ENCODE peak calls at places on chromosomes 12 and 14, in five cellular contexts. One of them, this sample, is unnamed.

GRCh38 chr12:131634037-131634436 is 76.9 kb upstream of the SFSWAP start:
- DNase-seq in colonic mucosa: no peak
- DNase-seq in right lobe of liver: no peak
- DNase-seq in Panc1: no peak
- DNase-seq in uterus: no peak
- DNase-seq in this sample: peak

GRCh38 chr14:29085546-29085945 is 319.0 kb downstream of the FOXG1 start:
- DNase-seq in right lobe of liver: no peak
- DNase-seq in colonic mucosa: no peak
- DNase-seq in uterus: no peak
- DNase-seq in Panc1: no peak
- DNase-seq in this sample: no peak

GRCh38 chr14:99212646-99213045 is 59.4 kb downstream of the BCL11B start:
- DNase-seq in Panc1: no peak
- DNase-seq in colonic mucosa: no peak
- DNase-seq in right lobe of liver: no peak
- DNase-seq in uterus: no peak
- DNase-seq in this sample: no peak

GRCh38 chr12:123720141-123720814 is 8.1 kb downstream of the ATP6V0A2 start:
- DNase-seq in Panc1: no peak
- DNase-seq in right lobe of liver: no peak
- DNase-seq in colonic mucosa: no peak
- DNase-seq in uterus: no peak
- DNase-seq in this sample: no peak

GRCh38 chr14:38016497-38016896 is 191.2 kb upstream of the SSTR1 start:
- DNase-seq in uterus: no peak
- DNase-seq in colonic mucosa: no peak
- DNase-seq in right lobe of liver: no peak
- DNase-seq in Panc1: no peak
- DNase-seq in this sample: no peak

GRCh38 chr12:69988601-69989194 is 163.7 kb downstream of the MYRFL start:
- DNase-seq in colonic mucosa: no peak
- DNase-seq in Panc1: no peak
- DNase-seq in right lobe of liver: no peak
- DNase-seq in uterus: no peak
- DNase-seq in this sample: no peak

GRCh38 chr14:64680013-64680674 is 24.1 kb upstream of the PLEKHG3 start:
- DNase-seq in Panc1: no peak
- DNase-seq in right lobe of liver: no peak
- DNase-seq in uterus: no peak
- DNase-seq in colonic mucosa: no peak
- DNase-seq in this sample: no peak

GRCh38 chr12:32344047-32344446 is 55.3 kb upstream of the FGD4 start:
- DNase-seq in uterus: no peak
- DNase-seq in Panc1: no peak
- DNase-seq in colonic mucosa: no peak
- DNase-seq in right lobe of liver: no peak
- DNase-seq in this sample: no peak

GRCh38 chr14:47678993-47679392 is 3.6 kb upstream of the MDGA2 start:
- DNase-seq in uterus: no peak
- DNase-seq in right lobe of liver: no peak
- DNase-seq in colonic mucosa: no peak
- DNase-seq in Panc1: no peak
- DNase-seq in this sample: no peak

GRCh38 chr14:87468531-87468930 is 524.5 kb downstream of the GALC start:
- DNase-seq in colonic mucosa: no peak
- DNase-seq in right lobe of liver: no peak
- DNase-seq in uterus: no peak
- DNase-seq in Panc1: no peak
- DNase-seq in this sample: no peak

GRCh38 chr12:131894981-131895639 is 688 bp downstream of the ULK1 start:
- DNase-seq in colonic mucosa: peak
- DNase-seq in right lobe of liver: no peak
- DNase-seq in Panc1: no peak
- DNase-seq in uterus: no peak
- DNase-seq in this sample: no peak

GRCh38 chr14:71290960-71291466 is 383.8 kb downstream of the PCNX1 start:
- DNase-seq in right lobe of liver: no peak
- DNase-seq in uterus: no peak
- DNase-seq in Panc1: peak
- DNase-seq in colonic mucosa: peak
- DNase-seq in this sample: no peak

GRCh38 chr12:50672158-50672557 is 91.7 kb upstream of the ATF1 start:
- DNase-seq in uterus: no peak
- DNase-seq in right lobe of liver: no peak
- DNase-seq in Panc1: no peak
- DNase-seq in colonic mucosa: no peak
- DNase-seq in this sample: no peak

GRCh38 chr12:126204326-126204725 is 1139.1 kb downstream of the AACS start:
- DNase-seq in uterus: no peak
- DNase-seq in colonic mucosa: no peak
- DNase-seq in right lobe of liver: no peak
- DNase-seq in Panc1: no peak
- DNase-seq in this sample: no peak

GRCh38 chr12:106446429-106447092 is 89.0 kb downstream of the POLR3B start:
- DNase-seq in right lobe of liver: no peak
- DNase-seq in uterus: no peak
- DNase-seq in Panc1: no peak
- DNase-seq in colonic mucosa: no peak
- DNase-seq in this sample: no peak

GRCh38 chr14:78598046-78598652 is 428.0 kb downstream of the NRXN3 start:
- DNase-seq in colonic mucosa: peak
- DNase-seq in Panc1: peak
- DNase-seq in uterus: peak
- DNase-seq in right lobe of liver: peak
- DNase-seq in this sample: peak

GRCh38 chr12:14629832-14630688 is 62.4 kb upstream of the PLBD1 start:
- DNase-seq in right lobe of liver: peak
- DNase-seq in uterus: peak
- DNase-seq in colonic mucosa: peak
- DNase-seq in Panc1: peak
- DNase-seq in this sample: peak

GRCh38 chr14:96264850-96265249 is 8.8 kb downstream of the BDKRB1 start:
- DNase-seq in Panc1: no peak
- DNase-seq in right lobe of liver: no peak
- DNase-seq in colonic mucosa: no peak
- DNase-seq in uterus: no peak
- DNase-seq in this sample: no peak

GRCh38 chr14:96263347-96264199 is 7.6 kb downstream of the BDKRB1 start:
- DNase-seq in colonic mucosa: peak
- DNase-seq in Panc1: no peak
- DNase-seq in right lobe of liver: no peak
- DNase-seq in uterus: no peak
- DNase-seq in this sample: no peak

GRCh38 chr14:96261772-96262485 is 5.9 kb downstream of the BDKRB1 start:
- DNase-seq in Panc1: no peak
- DNase-seq in right lobe of liver: no peak
- DNase-seq in uterus: no peak
- DNase-seq in colonic mucosa: no peak
- DNase-seq in this sample: no peak

GRCh38 chr14:96265387-96265786 is 9.4 kb downstream of the BDKRB1 start:
- DNase-seq in colonic mucosa: no peak
- DNase-seq in uterus: no peak
- DNase-seq in right lobe of liver: no peak
- DNase-seq in Panc1: no peak
- DNase-seq in this sample: no peak

DNA sequence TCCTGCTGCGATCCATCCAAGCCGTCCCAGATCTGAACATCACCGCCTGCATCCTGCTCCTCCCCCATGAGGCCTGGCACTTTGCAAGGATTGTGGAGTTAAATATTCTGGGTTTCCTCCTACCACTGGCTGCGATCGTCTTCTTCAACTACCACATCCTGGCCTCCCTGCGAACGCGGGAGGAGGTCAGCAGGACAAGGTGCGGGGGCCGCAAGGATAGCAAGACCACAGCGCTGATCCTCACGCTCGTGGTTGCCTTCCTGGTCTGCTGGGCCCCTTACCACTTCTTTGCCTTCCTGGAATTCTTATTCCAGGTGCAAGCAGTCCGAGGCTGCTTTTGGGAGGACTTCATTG is 8.2 kb downstream of the BDKRB1 start:
- DNase-seq in right lobe of liver: no peak
- DNase-seq in colonic mucosa: no peak
- DNase-seq in Panc1: no peak
- DNase-seq in uterus: no peak
- DNase-seq in this sample: no peak
- TF ChIP-seq CTCF in right lobe of liver: no peak
- TF ChIP-seq CTCF in colonic mucosa: no peak
- TF ChIP-seq CTCF in Panc1: no peak
- TF ChIP-seq CTCF in uterus: no peak
- TF ChIP-seq CTCF in this sample: no peak

DNA sequence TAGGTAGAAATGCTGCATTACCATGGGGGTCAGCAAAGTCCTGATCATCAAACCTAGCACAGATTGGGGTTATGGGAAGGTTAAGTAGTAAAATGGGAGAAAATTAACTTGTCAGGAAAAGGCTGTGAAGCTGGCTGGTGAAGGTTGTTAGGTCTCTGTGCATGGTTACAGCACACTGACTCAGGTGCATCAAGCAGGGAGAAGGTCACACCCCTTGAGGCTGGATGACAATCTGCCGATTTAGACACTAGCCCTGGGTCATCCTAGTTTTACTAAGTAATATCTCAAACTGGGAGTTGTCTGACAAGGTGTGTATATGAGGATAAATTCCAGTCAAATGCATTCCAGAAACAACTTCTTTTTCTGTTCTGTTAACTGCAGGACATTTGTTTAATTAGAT is 271.1 kb upstream of the LRIG3 start:
- DNase-seq in Panc1: no peak
- DNase-seq in right lobe of liver: no peak
- DNase-seq in colonic mucosa: no peak
- DNase-seq in uterus: no peak
- DNase-seq in this sample: no peak
- H3K27ac ChIP-seq in Panc1: no peak
- H3K27ac ChIP-seq in right lobe of liver: no peak
- H3K27ac ChIP-seq in colonic mucosa: no peak
- H3K27ac ChIP-seq in uterus: no peak
- H3K27ac ChIP-seq in this sample: no peak

DNA sequence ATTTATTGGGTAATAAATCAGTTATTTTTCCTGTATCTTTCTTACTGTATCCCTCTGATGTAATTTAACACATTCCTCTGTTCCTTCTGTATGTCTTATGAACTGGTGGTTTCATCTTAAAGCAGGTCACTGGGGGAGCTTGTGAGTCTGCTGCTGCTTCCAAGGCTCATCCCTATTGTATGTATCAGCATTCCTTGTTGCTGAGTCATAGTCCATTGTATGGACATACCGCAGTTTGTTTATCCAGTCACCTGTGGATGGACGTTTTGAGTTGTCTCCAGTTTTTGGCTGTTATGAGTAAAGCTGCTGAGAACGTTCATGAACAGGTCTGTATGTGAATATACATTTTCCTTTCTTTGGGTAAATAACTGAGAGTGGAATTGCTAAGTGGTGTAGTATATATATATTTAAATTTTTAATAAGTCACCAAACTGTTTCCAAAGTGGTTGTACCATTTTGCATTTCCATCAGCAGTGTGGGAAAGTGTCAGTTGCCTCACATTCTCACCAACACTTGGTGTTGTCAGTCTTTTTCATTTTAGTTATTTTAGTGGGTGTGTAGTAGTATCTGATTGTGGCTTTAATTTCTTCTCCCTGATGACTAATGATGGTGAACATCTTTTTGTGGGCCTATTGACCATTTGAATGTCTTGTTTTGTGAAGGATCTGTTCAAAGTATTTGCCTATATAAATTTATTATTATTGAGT is 82.7 kb downstream of the BEGAIN start:
- DNase-seq in colonic mucosa: no peak
- DNase-seq in uterus: no peak
- DNase-seq in Panc1: peak
- DNase-seq in right lobe of liver: no peak
- DNase-seq in this sample: no peak
- TF ChIP-seq CTCF in colonic mucosa: no peak
- TF ChIP-seq CTCF in uterus: no peak
- TF ChIP-seq CTCF in Panc1: no peak
- TF ChIP-seq CTCF in right lobe of liver: no peak
- TF ChIP-seq CTCF in this sample: no peak

GRCh38 chr14:91323671-91324605 is 79.4 kb upstream of the GPR68 start:
- DNase-seq in colonic mucosa: peak
- DNase-seq in right lobe of liver: peak
- DNase-seq in Panc1: peak
- DNase-seq in uterus: peak
- DNase-seq in this sample: peak
- H3K27ac ChIP-seq in colonic mucosa: peak
- H3K27ac ChIP-seq in right lobe of liver: no peak
- H3K27ac ChIP-seq in Panc1: no peak
- H3K27ac ChIP-seq in uterus: peak
- H3K27ac ChIP-seq in this sample: peak

GRCh38 chr12:122200541-122201175 is 2.9 kb upstream of the B3GNT4 start:
- DNase-seq in Panc1: no peak
- DNase-seq in right lobe of liver: no peak
- DNase-seq in uterus: no peak
- DNase-seq in colonic mucosa: no peak
- DNase-seq in this sample: no peak
- TF ChIP-seq CTCF in Panc1: no peak
- TF ChIP-seq CTCF in right lobe of liver: no peak
- TF ChIP-seq CTCF in uterus: no peak
- TF ChIP-seq CTCF in colonic mucosa: no peak
- TF ChIP-seq CTCF in this sample: no peak

DNA sequence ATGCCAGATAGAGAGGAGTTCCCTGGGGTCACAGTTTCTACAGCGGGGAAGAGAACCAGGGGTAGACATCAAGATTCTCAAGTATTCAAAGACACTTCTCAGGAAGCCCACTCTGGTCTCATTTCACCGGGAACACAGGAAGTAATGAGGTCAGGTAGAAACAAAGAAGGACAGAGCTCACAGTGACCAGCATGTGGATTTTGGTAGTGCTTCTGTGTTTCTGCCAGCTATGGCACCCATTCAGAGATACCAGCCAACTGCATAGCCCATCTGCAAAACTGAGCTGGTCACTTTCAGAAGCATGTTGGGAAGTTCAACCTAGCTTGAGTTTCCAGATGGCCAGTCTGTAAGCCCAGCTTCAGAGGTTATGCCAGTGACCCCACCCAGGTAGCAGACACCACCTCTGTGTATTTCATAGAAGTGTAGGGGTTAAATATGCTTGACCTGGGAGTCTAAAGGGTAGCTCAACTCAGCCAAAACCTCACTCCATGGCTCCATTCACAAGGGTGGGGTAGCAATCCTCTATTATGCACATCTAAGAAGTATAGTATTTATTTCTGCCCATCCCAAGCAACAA is 34.0 kb downstream of the A2M start:
- DNase-seq in right lobe of liver: no peak
- DNase-seq in Panc1: no peak
- DNase-seq in colonic mucosa: no peak
- DNase-seq in uterus: no peak
- DNase-seq in this sample: no peak
- H3K27ac ChIP-seq in right lobe of liver: no peak
- H3K27ac ChIP-seq in Panc1: no peak
- H3K27ac ChIP-seq in colonic mucosa: no peak
- H3K27ac ChIP-seq in uterus: no peak
- H3K27ac ChIP-seq in this sample: no peak

GRCh38 chr14:91685600-91685999 is 46.3 kb downstream of the CATSPERB start:
- DNase-seq in right lobe of liver: no peak
- DNase-seq in Panc1: no peak
- DNase-seq in colonic mucosa: no peak
- DNase-seq in uterus: no peak
- DNase-seq in this sample: no peak
- TF ChIP-seq CTCF in right lobe of liver: no peak
- TF ChIP-seq CTCF in Panc1: no peak
- TF ChIP-seq CTCF in colonic mucosa: no peak
- TF ChIP-seq CTCF in uterus: no peak
- TF ChIP-seq CTCF in this sample: no peak

GRCh38 chr14:34994668-34995067 is 11.9 kb downstream of the SRP54 start:
- DNase-seq in colonic mucosa: no peak
- DNase-seq in Panc1: no peak
- DNase-seq in uterus: no peak
- DNase-seq in right lobe of liver: no peak
- DNase-seq in this sample: no peak
- H3K27ac ChIP-seq in colonic mucosa: no peak
- H3K27ac ChIP-seq in Panc1: no peak
- H3K27ac ChIP-seq in uterus: no peak
- H3K27ac ChIP-seq in right lobe of liver: no peak
- H3K27ac ChIP-seq in this sample: no peak